ENCODE peak calls at places on chromosomes 1 and 21, in five cellular contexts. One of them, this sample, is unnamed.

GRCh38 chr21:38660333-38661295 is 145.1 kb upstream of the ETS2 start:
- DNase-seq in fibroblast of mammary gland: no peak
- DNase-seq in progenitor cell of endocrine pancreas: no peak
- DNase-seq in GM12865: no peak
- DNase-seq in BE2C: no peak
- DNase-seq in this sample: no peak

GRCh38 chr1:16007671-16008341 is 3.8 kb downstream of the SRARP start:
- DNase-seq in fibroblast of mammary gland: no peak
- DNase-seq in BE2C: no peak
- DNase-seq in progenitor cell of endocrine pancreas: no peak
- DNase-seq in GM12865: no peak
- DNase-seq in this sample: no peak

GRCh38 chr1:53220171-53220961 is at the start of gene CZIB:
- DNase-seq in fibroblast of mammary gland: peak; percentile 84
- DNase-seq in BE2C: peak; percentile 91
- DNase-seq in progenitor cell of endocrine pancreas: peak; percentile 92
- DNase-seq in GM12865: peak; percentile 96
- DNase-seq in this sample: peak; percentile 94

GRCh38 chr1:57192256-57192655 is 226.4 kb upstream of the C8B start:
- DNase-seq in GM12865: no peak
- DNase-seq in fibroblast of mammary gland: no peak
- DNase-seq in BE2C: no peak
- DNase-seq in progenitor cell of endocrine pancreas: no peak
- DNase-seq in this sample: no peak

GRCh38 chr1:164611754-164612642 is 53.0 kb downstream of the PBX1 start:
- DNase-seq in progenitor cell of endocrine pancreas: peak; percentile 33
- DNase-seq in fibroblast of mammary gland: peak; percentile 66
- DNase-seq in BE2C: no peak
- DNase-seq in GM12865: no peak
- DNase-seq in this sample: peak; percentile 64

GRCh38 chr1:99181892-99182291 is 82.4 kb upstream of the PLPPR4 start:
- DNase-seq in BE2C: no peak
- DNase-seq in fibroblast of mammary gland: no peak
- DNase-seq in GM12865: no peak
- DNase-seq in progenitor cell of endocrine pancreas: no peak
- DNase-seq in this sample: no peak

GRCh38 chr1:57340361-57341192 is 83.3 kb downstream of the DAB1 start:
- DNase-seq in progenitor cell of endocrine pancreas: no peak
- DNase-seq in GM12865: no peak
- DNase-seq in fibroblast of mammary gland: no peak
- DNase-seq in BE2C: no peak
- DNase-seq in this sample: no peak

GRCh38 chr1:77825356-77825709 is 45.9 kb downstream of the MIGA1 start:
- DNase-seq in BE2C: no peak
- DNase-seq in GM12865: peak; percentile 65
- DNase-seq in progenitor cell of endocrine pancreas: no peak
- DNase-seq in fibroblast of mammary gland: peak; percentile 91
- DNase-seq in this sample: no peak

GRCh38 chr1:18541046-18541795 is 60.5 kb downstream of the KLHDC7A start:
- DNase-seq in GM12865: no peak
- DNase-seq in fibroblast of mammary gland: no peak
- DNase-seq in progenitor cell of endocrine pancreas: no peak
- DNase-seq in BE2C: no peak
- DNase-seq in this sample: no peak

GRCh38 chr21:34843562-34843961 is 174.8 kb downstream of the CLIC6 start:
- DNase-seq in BE2C: no peak
- DNase-seq in fibroblast of mammary gland: no peak
- DNase-seq in progenitor cell of endocrine pancreas: no peak
- DNase-seq in GM12865: no peak
- DNase-seq in this sample: no peak

GRCh38 chr1:24486296-24487065 is 16.2 kb upstream of the RCAN3 start:
- DNase-seq in GM12865: no peak
- DNase-seq in progenitor cell of endocrine pancreas: no peak
- DNase-seq in BE2C: no peak
- DNase-seq in fibroblast of mammary gland: no peak
- DNase-seq in this sample: no peak

GRCh38 chr1:22709891-22710687 is 550 bp upstream of the EPHB2 start:
- DNase-seq in BE2C: peak; percentile 65
- DNase-seq in GM12865: peak; percentile 57
- DNase-seq in fibroblast of mammary gland: peak; percentile 58
- DNase-seq in progenitor cell of endocrine pancreas: peak; percentile 40
- DNase-seq in this sample: peak; percentile 80

GRCh38 chr1:5427026-5427613 is 565.1 kb downstream of the NPHP4 start:
- DNase-seq in GM12865: no peak
- DNase-seq in fibroblast of mammary gland: no peak
- DNase-seq in BE2C: no peak
- DNase-seq in progenitor cell of endocrine pancreas: no peak
- DNase-seq in this sample: no peak

GRCh38 chr1:181392133-181392532 is 91.2 kb upstream of the CACNA1E start:
- DNase-seq in progenitor cell of endocrine pancreas: no peak
- DNase-seq in GM12865: no peak
- DNase-seq in BE2C: no peak
- DNase-seq in fibroblast of mammary gland: no peak
- DNase-seq in this sample: no peak

GRCh38 chr1:151807131-151807530 is 1.9 kb upstream of the LINGO4 start:
- DNase-seq in progenitor cell of endocrine pancreas: no peak
- DNase-seq in fibroblast of mammary gland: no peak
- DNase-seq in GM12865: no peak
- DNase-seq in BE2C: no peak
- DNase-seq in this sample: no peak

GRCh38 chr21:29334717-29335428 is 36.2 kb downstream of the BACH1 start:
- DNase-seq in GM12865: no peak
- DNase-seq in BE2C: no peak
- DNase-seq in progenitor cell of endocrine pancreas: no peak
- DNase-seq in fibroblast of mammary gland: peak; percentile 95
- DNase-seq in this sample: no peak

GRCh38 chr21:44065428-44065827 is 41.8 kb upstream of the PWP2 start:
- DNase-seq in fibroblast of mammary gland: peak; percentile 65
- DNase-seq in BE2C: no peak
- DNase-seq in GM12865: peak; percentile 39
- DNase-seq in progenitor cell of endocrine pancreas: no peak
- DNase-seq in this sample: no peak

GRCh38 chr1:210252621-210253041 is 20.0 kb downstream of the SERTAD4 start:
- DNase-seq in fibroblast of mammary gland: no peak
- DNase-seq in progenitor cell of endocrine pancreas: no peak
- DNase-seq in BE2C: peak; percentile 43
- DNase-seq in GM12865: no peak
- DNase-seq in this sample: no peak

GRCh38 chr21:26715878-26716506 is 129.2 kb downstream of the ADAMTS1 start:
- DNase-seq in BE2C: peak; percentile 64
- DNase-seq in fibroblast of mammary gland: peak; percentile 57
- DNase-seq in progenitor cell of endocrine pancreas: peak; percentile 30
- DNase-seq in GM12865: peak; percentile 34
- DNase-seq in this sample: peak; percentile 52

GRCh38 chr1:204254031-204254661 is 40.4 kb upstream of the GOLT1A start:
- DNase-seq in BE2C: no peak
- DNase-seq in fibroblast of mammary gland: peak; percentile 82
- DNase-seq in GM12865: no peak
- DNase-seq in progenitor cell of endocrine pancreas: no peak
- DNase-seq in this sample: no peak

GRCh38 chr1:39808784-39809517 is 20.3 kb upstream of the BMP8B start:
- DNase-seq in fibroblast of mammary gland: no peak
- DNase-seq in GM12865: no peak
- DNase-seq in BE2C: no peak
- DNase-seq in progenitor cell of endocrine pancreas: no peak
- DNase-seq in this sample: no peak

GRCh38 chr1:218557731-218558130 is 212.6 kb downstream of the TGFB2 start:
- DNase-seq in progenitor cell of endocrine pancreas: no peak
- DNase-seq in fibroblast of mammary gland: peak; percentile 27
- DNase-seq in GM12865: no peak
- DNase-seq in BE2C: peak; percentile 81
- DNase-seq in this sample: peak; percentile 63

GRCh38 chr1:247613405-247613804 is 8.0 kb downstream of the OR2G3 start:
- DNase-seq in BE2C: no peak
- DNase-seq in fibroblast of mammary gland: no peak
- DNase-seq in progenitor cell of endocrine pancreas: no peak
- DNase-seq in GM12865: no peak
- DNase-seq in this sample: no peak

GRCh38 chr1:22814176-22815042 is 103.8 kb downstream of the EPHB2 start:
- DNase-seq in fibroblast of mammary gland: peak; percentile 71
- DNase-seq in BE2C: peak; percentile 46
- DNase-seq in GM12865: no peak
- DNase-seq in progenitor cell of endocrine pancreas: no peak
- DNase-seq in this sample: no peak

GRCh38 chr1:167465751-167466150 is 52.6 kb downstream of the CD247 start:
- DNase-seq in BE2C: no peak
- DNase-seq in GM12865: no peak
- DNase-seq in progenitor cell of endocrine pancreas: no peak
- DNase-seq in fibroblast of mammary gland: no peak
- DNase-seq in this sample: no peak

GRCh38 chr1:83581747-83582146 is 417.2 kb downstream of the TTLL7 start:
- DNase-seq in fibroblast of mammary gland: no peak
- DNase-seq in BE2C: no peak
- DNase-seq in progenitor cell of endocrine pancreas: no peak
- DNase-seq in GM12865: no peak
- DNase-seq in this sample: no peak

GRCh38 chr1:63774617-63775417 is 1.0 kb downstream of the ROR1 start:
- DNase-seq in fibroblast of mammary gland: peak; percentile 35
- DNase-seq in progenitor cell of endocrine pancreas: no peak
- DNase-seq in GM12865: no peak
- DNase-seq in BE2C: peak; percentile 46
- DNase-seq in this sample: peak; percentile 26

GRCh38 chr1:225627304-225627947 is 25.5 kb downstream of the ENAH start:
- DNase-seq in GM12865: no peak
- DNase-seq in fibroblast of mammary gland: no peak
- DNase-seq in BE2C: peak; percentile 32
- DNase-seq in progenitor cell of endocrine pancreas: no peak
- DNase-seq in this sample: no peak

GRCh38 chr1:183043254-183043653 is 20.0 kb downstream of the LAMC1 start:
- DNase-seq in GM12865: no peak
- DNase-seq in fibroblast of mammary gland: no peak
- DNase-seq in BE2C: no peak
- DNase-seq in progenitor cell of endocrine pancreas: no peak
- DNase-seq in this sample: no peak

GRCh38 chr1:235158680-235159079 is 2.4 kb downstream of the RBM34 start:
- DNase-seq in fibroblast of mammary gland: no peak
- DNase-seq in GM12865: no peak
- DNase-seq in progenitor cell of endocrine pancreas: no peak
- DNase-seq in BE2C: no peak
- DNase-seq in this sample: no peak

GRCh38 chr1:235160395-235160964 is 570 bp downstream of the RBM34 start:
- DNase-seq in GM12865: peak; percentile 78
- DNase-seq in fibroblast of mammary gland: peak; percentile 67
- DNase-seq in progenitor cell of endocrine pancreas: no peak
- DNase-seq in BE2C: no peak
- DNase-seq in this sample: no peak

GRCh38 chr1:235161685-235162327 is 756 bp upstream of the RBM34 start:
- DNase-seq in BE2C: no peak
- DNase-seq in GM12865: no peak
- DNase-seq in fibroblast of mammary gland: no peak
- DNase-seq in progenitor cell of endocrine pancreas: no peak
- DNase-seq in this sample: no peak

GRCh38 chr1:235157150-235157549 is 3.9 kb downstream of the RBM34 start:
- DNase-seq in BE2C: no peak
- DNase-seq in fibroblast of mammary gland: no peak
- DNase-seq in GM12865: no peak
- DNase-seq in progenitor cell of endocrine pancreas: no peak
- DNase-seq in this sample: no peak

DNA sequence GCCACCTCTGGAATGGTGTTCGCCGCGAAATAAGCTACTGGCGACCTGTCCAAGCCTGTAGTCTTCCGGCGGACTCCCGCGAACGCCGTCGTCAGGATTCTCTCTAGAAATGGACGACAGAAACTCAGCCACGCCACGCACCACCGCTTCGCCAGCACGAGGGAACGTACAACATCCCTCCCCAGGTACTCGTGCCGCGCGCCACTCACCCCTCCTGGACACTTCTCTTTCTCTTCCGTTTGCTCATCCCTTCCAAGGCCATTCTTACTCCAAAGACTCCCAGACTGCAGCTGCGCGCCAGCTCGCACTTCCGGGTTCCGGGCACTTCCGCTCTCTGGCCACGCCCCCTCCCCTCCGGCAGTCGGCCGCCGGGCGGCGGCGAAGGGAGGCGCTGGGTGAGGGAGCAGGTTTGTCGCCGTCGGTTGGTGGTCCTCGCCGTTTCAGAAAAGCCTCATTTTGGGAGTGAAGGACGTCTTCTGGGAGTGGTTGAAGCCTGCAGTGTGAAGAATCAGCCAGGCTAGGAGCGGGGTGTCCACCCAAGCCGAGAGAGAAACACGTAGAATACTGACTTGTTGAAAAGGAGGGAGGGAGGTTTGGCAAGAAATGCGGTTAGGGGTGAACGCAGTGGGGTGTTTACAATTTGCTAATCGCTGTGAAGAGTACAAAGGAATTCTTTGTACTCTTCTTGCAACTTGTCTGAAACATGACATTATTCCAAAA is at the start of gene RBM34:
- DNase-seq in fibroblast of mammary gland: peak; percentile 86
- DNase-seq in GM12865: peak; percentile 93
- DNase-seq in progenitor cell of endocrine pancreas: peak; percentile 84
- DNase-seq in BE2C: peak; percentile 94
- DNase-seq in this sample: peak; percentile 95
- TF ChIP-seq CTCF in fibroblast of mammary gland: no peak
- TF ChIP-seq CTCF in GM12865: no peak
- TF ChIP-seq CTCF in progenitor cell of endocrine pancreas: peak; percentile 18
- TF ChIP-seq CTCF in BE2C: no peak
- TF ChIP-seq CTCF in this sample: no peak

GRCh38 chr1:187476671-187477070 is 647.9 kb downstream of the PLA2G4A start:
- DNase-seq in fibroblast of mammary gland: peak; percentile 11
- DNase-seq in GM12865: no peak
- DNase-seq in progenitor cell of endocrine pancreas: no peak
- DNase-seq in BE2C: no peak
- DNase-seq in this sample: no peak
- TF ChIP-seq CTCF in fibroblast of mammary gland: peak; percentile 19
- TF ChIP-seq CTCF in GM12865: peak; percentile 3
- TF ChIP-seq CTCF in progenitor cell of endocrine pancreas: peak; percentile 44
- TF ChIP-seq CTCF in BE2C: peak; percentile 52
- TF ChIP-seq CTCF in this sample: peak; percentile 33

GRCh38 chr1:37130221-37130948 is 96.1 kb upstream of the GRIK3 start:
- DNase-seq in progenitor cell of endocrine pancreas: no peak
- DNase-seq in BE2C: no peak
- DNase-seq in GM12865: no peak
- DNase-seq in fibroblast of mammary gland: no peak
- DNase-seq in this sample: no peak
- TF ChIP-seq CTCF in progenitor cell of endocrine pancreas: no peak
- TF ChIP-seq CTCF in BE2C: no peak
- TF ChIP-seq CTCF in GM12865: peak; percentile 6
- TF ChIP-seq CTCF in fibroblast of mammary gland: no peak
- TF ChIP-seq CTCF in this sample: no peak

DNA sequence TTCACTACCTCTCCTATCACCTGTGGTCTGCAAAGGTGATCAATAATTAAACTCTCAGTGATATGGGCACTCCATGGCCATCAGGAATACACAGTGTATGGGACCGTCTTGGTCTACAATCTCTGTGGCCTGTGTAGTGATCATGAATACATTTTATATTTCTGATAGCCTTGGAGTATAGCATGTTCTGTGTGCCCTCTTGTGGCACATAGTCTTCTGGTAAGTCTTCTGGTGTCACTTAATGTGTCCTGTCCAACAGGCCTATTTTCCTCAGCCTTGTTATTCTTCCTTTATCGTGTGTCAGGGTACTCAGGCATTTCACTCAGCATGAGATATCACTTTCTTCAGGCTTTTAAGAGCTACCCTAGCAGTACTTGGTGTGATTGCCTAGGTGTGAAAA is 393.6 kb downstream of the AGBL4 start:
- DNase-seq in GM12865: no peak
- DNase-seq in fibroblast of mammary gland: no peak
- DNase-seq in BE2C: peak; percentile 18
- DNase-seq in progenitor cell of endocrine pancreas: no peak
- DNase-seq in this sample: no peak
- TF ChIP-seq CTCF in GM12865: no peak
- TF ChIP-seq CTCF in fibroblast of mammary gland: no peak
- TF ChIP-seq CTCF in BE2C: peak; percentile 45
- TF ChIP-seq CTCF in progenitor cell of endocrine pancreas: no peak
- TF ChIP-seq CTCF in this sample: no peak

This sample was measured in mesothelial cell of epicardium.